ENCODE peak calls at places on chromosomes 16 and 17, in ten cellular contexts. One of them, this sample, is unnamed.

GRCh38 chr17:44004761-44005526 is 522 bp downstream of the NAGS start:
- DNase-seq in AG08395: no peak
- DNase-seq in NCI-H1436: no peak
- DNase-seq in SJCRH30: no peak
- DNase-seq in ACHN: no peak
- DNase-seq in cerebellar cortex: no peak
- DNase-seq in amniotic stem cell: no peak
- DNase-seq in Peyer's patch: no peak
- DNase-seq in stimulated activated CD4-positive, alpha-beta T cell treated with anti-CD3 and anti-CD28 coated beads, Interleukin-2, amount 100 ng/mL, for 24 hours: peak
- DNase-seq in psoas muscle: peak
- DNase-seq in this sample: no peak

GRCh38 chr17:13671771-13672170 is 70.0 kb upstream of the HS3ST3A1 start:
- DNase-seq in SJCRH30: peak
- DNase-seq in cerebellar cortex: no peak
- DNase-seq in stimulated activated CD4-positive, alpha-beta T cell treated with anti-CD3 and anti-CD28 coated beads, Interleukin-2, amount 100 ng/mL, for 24 hours: peak
- DNase-seq in Peyer's patch: no peak
- DNase-seq in ACHN: no peak
- DNase-seq in AG08395: no peak
- DNase-seq in psoas muscle: no peak
- DNase-seq in amniotic stem cell: no peak
- DNase-seq in NCI-H1436: no peak
- DNase-seq in this sample: no peak

GRCh38 chr17:30380106-30380420 is 1.3 kb downstream of the CPD start:
- DNase-seq in NCI-H1436: no peak
- DNase-seq in ACHN: no peak
- DNase-seq in psoas muscle: no peak
- DNase-seq in cerebellar cortex: peak
- DNase-seq in amniotic stem cell: no peak
- DNase-seq in AG08395: no peak
- DNase-seq in SJCRH30: peak
- DNase-seq in Peyer's patch: no peak
- DNase-seq in stimulated activated CD4-positive, alpha-beta T cell treated with anti-CD3 and anti-CD28 coated beads, Interleukin-2, amount 100 ng/mL, for 24 hours: no peak
- DNase-seq in this sample: no peak

GRCh38 chr17:39950871-39951348 is 11.9 kb upstream of the GSDMA start:
- DNase-seq in NCI-H1436: peak
- DNase-seq in AG08395: no peak
- DNase-seq in ACHN: no peak
- DNase-seq in SJCRH30: peak
- DNase-seq in cerebellar cortex: no peak
- DNase-seq in Peyer's patch: no peak
- DNase-seq in psoas muscle: peak
- DNase-seq in amniotic stem cell: no peak
- DNase-seq in stimulated activated CD4-positive, alpha-beta T cell treated with anti-CD3 and anti-CD28 coated beads, Interleukin-2, amount 100 ng/mL, for 24 hours: no peak
- DNase-seq in this sample: no peak

GRCh38 chr17:1060991-1061390 is 64.1 kb downstream of the TIMM22 start:
- DNase-seq in Peyer's patch: peak
- DNase-seq in cerebellar cortex: no peak
- DNase-seq in stimulated activated CD4-positive, alpha-beta T cell treated with anti-CD3 and anti-CD28 coated beads, Interleukin-2, amount 100 ng/mL, for 24 hours: no peak
- DNase-seq in AG08395: peak
- DNase-seq in NCI-H1436: no peak
- DNase-seq in SJCRH30: peak
- DNase-seq in psoas muscle: peak
- DNase-seq in ACHN: peak
- DNase-seq in amniotic stem cell: peak
- DNase-seq in this sample: peak

GRCh38 chr16:87461466-87461975 is 31.3 kb downstream of the ZCCHC14 start:
- DNase-seq in ACHN: peak
- DNase-seq in psoas muscle: peak
- DNase-seq in NCI-H1436: peak
- DNase-seq in SJCRH30: peak
- DNase-seq in AG08395: peak
- DNase-seq in amniotic stem cell: no peak
- DNase-seq in Peyer's patch: peak
- DNase-seq in cerebellar cortex: peak
- DNase-seq in stimulated activated CD4-positive, alpha-beta T cell treated with anti-CD3 and anti-CD28 coated beads, Interleukin-2, amount 100 ng/mL, for 24 hours: peak
- DNase-seq in this sample: peak

GRCh38 chr16:30185683-30186421 is 2.5 kb downstream of the CORO1A start:
- DNase-seq in stimulated activated CD4-positive, alpha-beta T cell treated with anti-CD3 and anti-CD28 coated beads, Interleukin-2, amount 100 ng/mL, for 24 hours: peak
- DNase-seq in amniotic stem cell: no peak
- DNase-seq in ACHN: no peak
- DNase-seq in NCI-H1436: no peak
- DNase-seq in SJCRH30: peak
- DNase-seq in psoas muscle: peak
- DNase-seq in cerebellar cortex: no peak
- DNase-seq in AG08395: no peak
- DNase-seq in Peyer's patch: peak
- DNase-seq in this sample: no peak

GRCh38 chr16:23141959-23142740 is 7.1 kb downstream of the USP31 start:
- DNase-seq in SJCRH30: no peak
- DNase-seq in AG08395: no peak
- DNase-seq in NCI-H1436: no peak
- DNase-seq in ACHN: no peak
- DNase-seq in cerebellar cortex: no peak
- DNase-seq in Peyer's patch: no peak
- DNase-seq in stimulated activated CD4-positive, alpha-beta T cell treated with anti-CD3 and anti-CD28 coated beads, Interleukin-2, amount 100 ng/mL, for 24 hours: no peak
- DNase-seq in amniotic stem cell: no peak
- DNase-seq in psoas muscle: no peak
- DNase-seq in this sample: no peak

GRCh38 chr16:64426131-64426666 is 695.7 kb downstream of the CDH11 start:
- DNase-seq in NCI-H1436: no peak
- DNase-seq in psoas muscle: no peak
- DNase-seq in SJCRH30: no peak
- DNase-seq in AG08395: no peak
- DNase-seq in amniotic stem cell: no peak
- DNase-seq in stimulated activated CD4-positive, alpha-beta T cell treated with anti-CD3 and anti-CD28 coated beads, Interleukin-2, amount 100 ng/mL, for 24 hours: no peak
- DNase-seq in Peyer's patch: no peak
- DNase-seq in cerebellar cortex: no peak
- DNase-seq in ACHN: no peak
- DNase-seq in this sample: no peak

GRCh38 chr16:65105173-65105572 is 16.7 kb downstream of the CDH11 start:
- DNase-seq in cerebellar cortex: no peak
- DNase-seq in stimulated activated CD4-positive, alpha-beta T cell treated with anti-CD3 and anti-CD28 coated beads, Interleukin-2, amount 100 ng/mL, for 24 hours: no peak
- DNase-seq in psoas muscle: no peak
- DNase-seq in AG08395: no peak
- DNase-seq in amniotic stem cell: no peak
- DNase-seq in NCI-H1436: no peak
- DNase-seq in ACHN: no peak
- DNase-seq in Peyer's patch: no peak
- DNase-seq in SJCRH30: peak
- DNase-seq in this sample: no peak

GRCh38 chr16:56625943-56626654 is 518 bp downstream of the MT1E start:
- DNase-seq in ACHN: peak
- DNase-seq in psoas muscle: peak
- DNase-seq in SJCRH30: no peak
- DNase-seq in stimulated activated CD4-positive, alpha-beta T cell treated with anti-CD3 and anti-CD28 coated beads, Interleukin-2, amount 100 ng/mL, for 24 hours: no peak
- DNase-seq in amniotic stem cell: no peak
- DNase-seq in cerebellar cortex: no peak
- DNase-seq in Peyer's patch: no peak
- DNase-seq in NCI-H1436: no peak
- DNase-seq in AG08395: peak
- DNase-seq in this sample: no peak

GRCh38 chr17:75848523-75849303 is 4.5 kb upstream of the UNC13D start:
- DNase-seq in ACHN: peak
- DNase-seq in amniotic stem cell: no peak
- DNase-seq in stimulated activated CD4-positive, alpha-beta T cell treated with anti-CD3 and anti-CD28 coated beads, Interleukin-2, amount 100 ng/mL, for 24 hours: peak
- DNase-seq in cerebellar cortex: peak
- DNase-seq in Peyer's patch: peak
- DNase-seq in psoas muscle: peak
- DNase-seq in AG08395: no peak
- DNase-seq in NCI-H1436: peak
- DNase-seq in SJCRH30: peak
- DNase-seq in this sample: peak

GRCh38 chr17:43875476-43876147 is 28.6 kb downstream of the CD300LG start:
- DNase-seq in NCI-H1436: no peak
- DNase-seq in SJCRH30: no peak
- DNase-seq in AG08395: no peak
- DNase-seq in stimulated activated CD4-positive, alpha-beta T cell treated with anti-CD3 and anti-CD28 coated beads, Interleukin-2, amount 100 ng/mL, for 24 hours: no peak
- DNase-seq in psoas muscle: no peak
- DNase-seq in amniotic stem cell: no peak
- DNase-seq in cerebellar cortex: no peak
- DNase-seq in ACHN: no peak
- DNase-seq in Peyer's patch: no peak
- DNase-seq in this sample: no peak

GRCh38 chr17:3026125-3026855 is 37.1 kb downstream of the OR1D5 start:
- DNase-seq in amniotic stem cell: no peak
- DNase-seq in AG08395: no peak
- DNase-seq in ACHN: no peak
- DNase-seq in NCI-H1436: no peak
- DNase-seq in stimulated activated CD4-positive, alpha-beta T cell treated with anti-CD3 and anti-CD28 coated beads, Interleukin-2, amount 100 ng/mL, for 24 hours: no peak
- DNase-seq in SJCRH30: no peak
- DNase-seq in Peyer's patch: no peak
- DNase-seq in psoas muscle: no peak
- DNase-seq in cerebellar cortex: no peak
- DNase-seq in this sample: no peak

GRCh38 chr16:88840589-88841215 is 16.0 kb downstream of the GALNS start:
- DNase-seq in ACHN: no peak
- DNase-seq in stimulated activated CD4-positive, alpha-beta T cell treated with anti-CD3 and anti-CD28 coated beads, Interleukin-2, amount 100 ng/mL, for 24 hours: no peak
- DNase-seq in psoas muscle: no peak
- DNase-seq in Peyer's patch: no peak
- DNase-seq in SJCRH30: no peak
- DNase-seq in cerebellar cortex: no peak
- DNase-seq in AG08395: no peak
- DNase-seq in amniotic stem cell: no peak
- DNase-seq in NCI-H1436: no peak
- DNase-seq in this sample: no peak

GRCh38 chr16:12680531-12680930 is 123.2 kb downstream of the CPPED1 start:
- DNase-seq in Peyer's patch: no peak
- DNase-seq in ACHN: no peak
- DNase-seq in amniotic stem cell: no peak
- DNase-seq in NCI-H1436: no peak
- DNase-seq in AG08395: no peak
- DNase-seq in SJCRH30: no peak
- DNase-seq in psoas muscle: no peak
- DNase-seq in stimulated activated CD4-positive, alpha-beta T cell treated with anti-CD3 and anti-CD28 coated beads, Interleukin-2, amount 100 ng/mL, for 24 hours: no peak
- DNase-seq in cerebellar cortex: no peak
- DNase-seq in this sample: no peak

GRCh38 chr17:7775058-7775457 is 57.5 kb downstream of the DNAH2 start:
- DNase-seq in amniotic stem cell: no peak
- DNase-seq in Peyer's patch: no peak
- DNase-seq in ACHN: no peak
- DNase-seq in NCI-H1436: no peak
- DNase-seq in AG08395: no peak
- DNase-seq in stimulated activated CD4-positive, alpha-beta T cell treated with anti-CD3 and anti-CD28 coated beads, Interleukin-2, amount 100 ng/mL, for 24 hours: no peak
- DNase-seq in SJCRH30: no peak
- DNase-seq in psoas muscle: no peak
- DNase-seq in cerebellar cortex: no peak
- DNase-seq in this sample: no peak

GRCh38 chr17:14334261-14334860 is 33.5 kb downstream of the HS3ST3B1 start:
- DNase-seq in psoas muscle: no peak
- DNase-seq in ACHN: no peak
- DNase-seq in SJCRH30: no peak
- DNase-seq in AG08395: no peak
- DNase-seq in stimulated activated CD4-positive, alpha-beta T cell treated with anti-CD3 and anti-CD28 coated beads, Interleukin-2, amount 100 ng/mL, for 24 hours: no peak
- DNase-seq in cerebellar cortex: no peak
- DNase-seq in Peyer's patch: no peak
- DNase-seq in amniotic stem cell: no peak
- DNase-seq in NCI-H1436: no peak
- DNase-seq in this sample: no peak

GRCh38 chr16:27712251-27712711 is 162.3 kb downstream of the KATNIP start:
- DNase-seq in Peyer's patch: no peak
- DNase-seq in amniotic stem cell: no peak
- DNase-seq in stimulated activated CD4-positive, alpha-beta T cell treated with anti-CD3 and anti-CD28 coated beads, Interleukin-2, amount 100 ng/mL, for 24 hours: no peak
- DNase-seq in ACHN: no peak
- DNase-seq in psoas muscle: peak
- DNase-seq in AG08395: no peak
- DNase-seq in cerebellar cortex: no peak
- DNase-seq in NCI-H1436: no peak
- DNase-seq in SJCRH30: peak
- DNase-seq in this sample: no peak

GRCh38 chr17:71111945-71112344 is 942.6 kb downstream of the KCNJ2 start:
- DNase-seq in AG08395: peak
- DNase-seq in ACHN: no peak
- DNase-seq in cerebellar cortex: no peak
- DNase-seq in Peyer's patch: no peak
- DNase-seq in amniotic stem cell: no peak
- DNase-seq in psoas muscle: no peak
- DNase-seq in SJCRH30: no peak
- DNase-seq in NCI-H1436: no peak
- DNase-seq in stimulated activated CD4-positive, alpha-beta T cell treated with anti-CD3 and anti-CD28 coated beads, Interleukin-2, amount 100 ng/mL, for 24 hours: no peak
- DNase-seq in this sample: no peak

GRCh38 chr17:413706-414440 is 61.3 kb upstream of the RPH3AL start:
- DNase-seq in stimulated activated CD4-positive, alpha-beta T cell treated with anti-CD3 and anti-CD28 coated beads, Interleukin-2, amount 100 ng/mL, for 24 hours: no peak
- DNase-seq in cerebellar cortex: no peak
- DNase-seq in amniotic stem cell: no peak
- DNase-seq in ACHN: no peak
- DNase-seq in psoas muscle: no peak
- DNase-seq in Peyer's patch: no peak
- DNase-seq in NCI-H1436: no peak
- DNase-seq in SJCRH30: no peak
- DNase-seq in AG08395: no peak
- DNase-seq in this sample: no peak

GRCh38 chr16:22425036-22425801 is 50.8 kb upstream of the CDR2 start:
- DNase-seq in SJCRH30: no peak
- DNase-seq in stimulated activated CD4-positive, alpha-beta T cell treated with anti-CD3 and anti-CD28 coated beads, Interleukin-2, amount 100 ng/mL, for 24 hours: no peak
- DNase-seq in psoas muscle: peak
- DNase-seq in Peyer's patch: no peak
- DNase-seq in ACHN: no peak
- DNase-seq in amniotic stem cell: no peak
- DNase-seq in cerebellar cortex: no peak
- DNase-seq in AG08395: peak
- DNase-seq in NCI-H1436: no peak
- DNase-seq in this sample: no peak

GRCh38 chr16:81737885-81738536 is 41.1 kb upstream of the PLCG2 start:
- DNase-seq in psoas muscle: peak
- DNase-seq in cerebellar cortex: peak
- DNase-seq in SJCRH30: peak
- DNase-seq in stimulated activated CD4-positive, alpha-beta T cell treated with anti-CD3 and anti-CD28 coated beads, Interleukin-2, amount 100 ng/mL, for 24 hours: peak
- DNase-seq in Peyer's patch: peak
- DNase-seq in NCI-H1436: peak
- DNase-seq in ACHN: peak
- DNase-seq in AG08395: peak
- DNase-seq in amniotic stem cell: peak
- DNase-seq in this sample: peak

GRCh38 chr16:1564325-1564724 is 30.9 kb downstream of the TMEM204 start:
- DNase-seq in psoas muscle: no peak
- DNase-seq in SJCRH30: peak
- DNase-seq in Peyer's patch: no peak
- DNase-seq in NCI-H1436: no peak
- DNase-seq in stimulated activated CD4-positive, alpha-beta T cell treated with anti-CD3 and anti-CD28 coated beads, Interleukin-2, amount 100 ng/mL, for 24 hours: no peak
- DNase-seq in amniotic stem cell: no peak
- DNase-seq in cerebellar cortex: no peak
- DNase-seq in ACHN: no peak
- DNase-seq in AG08395: no peak
- DNase-seq in this sample: no peak

This sample was measured in A549.